ENCODE peak calls at places on chromosomes 13 and 19, in ten cellular contexts. L, D, Q, A, G, I, N, C, W and P are unnamed samples.

GRCh38 chr19:39497850-39498261 is 891 bp upstream of the DLL3 start:
- DNase-seq in I (peak), Q (no peak), N (no peak), W (peak), D (no peak), L (no peak), C (no peak), G (peak), A (peak), P (no peak)

GRCh38 chr13:51519839-51520238 is 64.4 kb upstream of the WDFY2 start:
- DNase-seq in Q (no peak), W (no peak), N (no peak), D (no peak), C (no peak), G (no peak), A (no peak), L (peak), I (peak), P (no peak)

GRCh38 chr13:75850915-75851314 is 214.8 kb downstream of the LMO7 start:
- DNase-seq in D (no peak), L (no peak), A (no peak), W (no peak), C (no peak), I (no peak), G (no peak), Q (no peak), N (no peak), P (no peak)

GRCh38 chr19:2059422-2060201 is 8.6 kb upstream of the MKNK2 start:
- DNase-seq in N (no peak), I (peak), D (no peak), W (no peak), A (no peak), G (no peak), Q (no peak), L (peak), C (no peak), P (no peak)

GRCh38 chr13:23643828-23644419 is 73.7 kb downstream of the TNFRSF19 start:
- DNase-seq in I (no peak), D (no peak), L (no peak), Q (no peak), N (no peak), G (no peak), W (no peak), A (no peak), C (no peak), P (no peak)

GRCh38 chr19:17616961-17617806 is 61.7 kb downstream of the COLGALT1 start:
- DNase-seq in C (no peak), W (peak), A (peak), N (no peak), L (no peak), Q (no peak), G (no peak), D (no peak), I (no peak), P (no peak)

GRCh38 chr13:20016649-20017364 is 58.3 kb downstream of the ZMYM2 start:
- DNase-seq in G (no peak), A (no peak), C (no peak), L (no peak), D (no peak), Q (no peak), N (no peak), W (peak), I (no peak), P (no peak)

GRCh38 chr19:14554382-14554812 is 17.5 kb downstream of the NDUFB7 start:
- DNase-seq in A (no peak), Q (no peak), D (no peak), G (no peak), L (no peak), I (no peak), N (no peak), W (no peak), C (no peak), P (no peak)

GRCh38 chr13:107730835-107731234 is 484.5 kb downstream of the LIG4 start:
- DNase-seq in L (no peak), G (no peak), W (no peak), A (no peak), C (no peak), I (peak), N (no peak), D (no peak), Q (no peak), P (no peak)

GRCh38 chr19:39729594-39729993 is 8.2 kb downstream of the CLC start:
- DNase-seq in A (no peak), N (no peak), C (no peak), L (no peak), I (no peak), W (no peak), Q (no peak), D (no peak), G (no peak), P (no peak)

GRCh38 chr13:23323946-23324709 is 109.4 kb downstream of the SACS start:
- DNase-seq in D (no peak), Q (no peak), N (no peak), A (no peak), C (no peak), L (peak), I (no peak), W (peak), G (no peak), P (no peak)

GRCh38 chr13:37595162-37595561 is 3.4 kb downstream of the POSTN start:
- DNase-seq in G (no peak), C (no peak), A (no peak), N (no peak), Q (no peak), W (no peak), L (no peak), I (peak), D (no peak), P (no peak)

GRCh38 chr13:94706854-94707399 is 5.4 kb downstream of the SOX21 start:
- DNase-seq in N (no peak), G (no peak), D (no peak), W (no peak), C (no peak), L (no peak), Q (no peak), A (no peak), I (peak), P (no peak)

GRCh38 chr19:51012661-51013190 is 6.8 kb downstream of the KLK10 start:
- DNase-seq in G (no peak), D (no peak), Q (no peak), I (no peak), C (no peak), A (no peak), W (no peak), N (no peak), L (no peak), P (no peak)

GRCh38 chr13:93233997-93234416 is 7.4 kb downstream of the GPC6 start:
- DNase-seq in D (no peak), C (no peak), N (no peak), W (peak), L (no peak), G (no peak), I (no peak), Q (no peak), A (no peak), P (no peak)

GRCh38 chr13:109135018-109135417 is 505.6 kb downstream of the MYO16 start:
- DNase-seq in L (no peak), D (no peak), I (no peak), W (no peak), G (no peak), N (no peak), A (no peak), C (no peak), Q (no peak), P (no peak)

GRCh38 chr19:17075860-17076538 is 422 bp downstream of the MYO9B start:
- DNase-seq in Q (no peak), L (no peak), A (peak), N (peak), D (no peak), G (peak), C (peak), W (no peak), I (peak), P (peak)

GRCh38 chr19:16566161-16566560 is 6.1 kb downstream of the SLC35E1 start:
- DNase-seq in G (peak), Q (peak), L (no peak), I (no peak), D (no peak), N (no peak), C (peak), A (peak), W (no peak), P (no peak)

GRCh38 chr19:7337380-7338194 is 11.2 kb upstream of the ARHGEF18 start:
- DNase-seq in C (no peak), G (peak), W (no peak), L (no peak), D (peak), A (no peak), N (no peak), Q (no peak), I (no peak), P (no peak)

GRCh38 chr13:20499986-20500385 is 25.7 kb downstream of the CRYL1 start:
- DNase-seq in N (no peak), L (no peak), I (peak), Q (no peak), W (no peak), A (no peak), D (no peak), G (no peak), C (no peak), P (no peak)

GRCh38 chr13:85541476-85541875 is 257.7 kb downstream of the SLITRK6 start:
- DNase-seq in N (no peak), A (no peak), G (no peak), L (no peak), D (no peak), C (no peak), W (no peak), I (no peak), Q (no peak), P (no peak)

GRCh38 chr19:39738809-39739208 is 980 bp upstream of the CLC start:
- DNase-seq in I (no peak), L (no peak), Q (no peak), N (no peak), W (no peak), A (no peak), C (no peak), G (no peak), D (no peak), P (no peak)

GRCh38 chr19:46299695-46300094 is 2.9 kb downstream of the HIF3A start:
- DNase-seq in G (no peak), I (no peak), Q (no peak), C (no peak), N (no peak), D (no peak), L (no peak), W (no peak), A (no peak), P (no peak)

GRCh38 chr13:62767473-62767872 is 1351.8 kb upstream of the PCDH20 start:
- DNase-seq in I (no peak), W (no peak), D (no peak), N (no peak), C (no peak), G (no peak), A (no peak), Q (no peak), L (no peak), P (no peak)

GRCh38 chr13:46665243-46665629 is 112.3 kb downstream of the LRCH1 start:
- DNase-seq in D (no peak), G (no peak), I (no peak), N (no peak), Q (no peak), W (no peak), A (no peak), C (no peak), L (no peak), P (no peak)

GRCh38 chr13:25046274-25046984 is 49.5 kb upstream of the PABPC3 start:
- DNase-seq in L (no peak), W (peak), A (no peak), N (no peak), C (no peak), D (no peak), Q (no peak), I (no peak), G (no peak), P (no peak)

GRCh38 chr13:70541451-70541850 is 433.2 kb upstream of the KLHL1 start:
- DNase-seq in W (no peak), C (no peak), N (no peak), Q (no peak), A (no peak), D (no peak), I (no peak), G (no peak), L (no peak), P (no peak)

GRCh38 chr19:35076657-35077056 is 35.1 kb downstream of the HPN start:
- DNase-seq in G (no peak), D (no peak), N (no peak), C (no peak), Q (no peak), I (no peak), L (no peak), A (no peak), W (no peak), P (no peak)

GRCh38 chr19:47644743-47645499 is 36.0 kb downstream of the BICRA start:
- DNase-seq in C (no peak), W (no peak), Q (no peak), N (no peak), I (peak), G (no peak), A (no peak), L (no peak), D (no peak), P (no peak)

GRCh38 chr19:38733241-38733492 is 11.1 kb downstream of the CAPN12 start:
- DNase-seq in N (no peak), Q (no peak), D (no peak), W (no peak), A (no peak), G (no peak), I (no peak), C (no peak), L (no peak), P (no peak)

GRCh38 chr19:55504252-55504603 is 16.0 kb downstream of the SSC5D start:
- DNase-seq in I (no peak), G (no peak), D (no peak), L (no peak), Q (no peak), A (no peak), N (no peak), W (no peak), C (no peak), P (no peak)

GRCh38 chr19:39949026-39949747 is 14.8 kb upstream of the FCGBP start:
- DNase-seq in D (no peak), Q (no peak), I (no peak), A (peak), L (no peak), C (no peak), G (peak), W (no peak), N (no peak), P (no peak)

GRCh38 chr13:111431241-111431640 is 110.8 kb downstream of the TEX29 start:
- DNase-seq in W (no peak), N (no peak), C (no peak), Q (no peak), I (no peak), A (no peak), L (no peak), G (no peak), D (no peak), P (no peak)

GRCh38 chr19:277581-278165 is 13.5 kb downstream of the PLPP2 start:
- DNase-seq in D (no peak), G (no peak), L (no peak), I (peak), C (no peak), N (no peak), A (no peak), W (peak), Q (no peak), P (no peak)

GRCh38 chr19:991174-991931 is 7.2 kb downstream of the WDR18 start:
- DNase-seq in A (peak), D (no peak), C (peak), L (peak), Q (no peak), I (peak), N (no peak), G (peak), W (peak), P (no peak)

GRCh38 chr13:32883501-32883900 is 132.7 kb upstream of the KL start:
- DNase-seq in N (no peak), C (no peak), D (no peak), W (no peak), I (peak), Q (no peak), A (no peak), L (no peak), G (no peak), P (no peak)